ENCODE peak calls at places on chromosomes 2 and 18, in six cellular contexts. One of them, this sample, is unnamed. For H3K27me3, the result is how much of the 10 kb centered on the place peaks cover.

GRCh38 chr18:69495841-69496533 is 95.3 kb downstream of the DOK6 start:
- DNase-seq in transverse colon: no peak
- DNase-seq in CD8-positive, alpha-beta T cell: no peak
- DNase-seq in testis: no peak
- DNase-seq in fibroblast of lung: no peak
- DNase-seq in Caco-2: no peak
- DNase-seq in this sample: no peak

GRCh38 chr2:122031544-122032263 is 276.3 kb downstream of the TSN start:
- DNase-seq in transverse colon: no peak
- DNase-seq in CD8-positive, alpha-beta T cell: no peak
- DNase-seq in testis: peak
- DNase-seq in fibroblast of lung: peak
- DNase-seq in Caco-2: no peak
- DNase-seq in this sample: no peak

GRCh38 chr2:24365051-24365450 is 4.7 kb upstream of the ITSN2 start:
- DNase-seq in transverse colon: peak
- DNase-seq in CD8-positive, alpha-beta T cell: no peak
- DNase-seq in testis: peak
- DNase-seq in fibroblast of lung: no peak
- DNase-seq in Caco-2: no peak
- DNase-seq in this sample: no peak

GRCh38 chr2:71066856-71067255 is 1.6 kb upstream of the NAGK start:
- DNase-seq in transverse colon: no peak
- DNase-seq in CD8-positive, alpha-beta T cell: no peak
- DNase-seq in testis: no peak
- DNase-seq in fibroblast of lung: no peak
- DNase-seq in Caco-2: no peak
- DNase-seq in this sample: no peak

GRCh38 chr2:164697688-164698290 is 76.5 kb upstream of the GRB14 start:
- DNase-seq in transverse colon: no peak
- DNase-seq in CD8-positive, alpha-beta T cell: no peak
- DNase-seq in testis: no peak
- DNase-seq in fibroblast of lung: peak
- DNase-seq in Caco-2: peak
- DNase-seq in this sample: no peak

GRCh38 chr2:159595410-159596046 is 20.8 kb downstream of the BAZ2B start:
- DNase-seq in transverse colon: no peak
- DNase-seq in CD8-positive, alpha-beta T cell: no peak
- DNase-seq in testis: no peak
- DNase-seq in fibroblast of lung: no peak
- DNase-seq in Caco-2: no peak
- DNase-seq in this sample: no peak

GRCh38 chr2:145984541-145984940 is 1464.6 kb upstream of the ZEB2 start:
- DNase-seq in transverse colon: no peak
- DNase-seq in CD8-positive, alpha-beta T cell: no peak
- DNase-seq in testis: no peak
- DNase-seq in fibroblast of lung: peak
- DNase-seq in Caco-2: no peak
- DNase-seq in this sample: no peak

GRCh38 chr2:176164803-176165597 is 7.9 kb downstream of the HOXD3 start:
- DNase-seq in transverse colon: no peak
- DNase-seq in CD8-positive, alpha-beta T cell: no peak
- DNase-seq in testis: no peak
- DNase-seq in fibroblast of lung: no peak
- DNase-seq in Caco-2: no peak
- DNase-seq in this sample: no peak

GRCh38 chr2:217356795-217357194 is 496.9 kb upstream of the TNP1 start:
- DNase-seq in transverse colon: no peak
- DNase-seq in CD8-positive, alpha-beta T cell: no peak
- DNase-seq in testis: peak
- DNase-seq in fibroblast of lung: no peak
- DNase-seq in Caco-2: no peak
- DNase-seq in this sample: no peak

GRCh38 chr2:73085691-73086090 is 14.2 kb upstream of the SFXN5 start:
- DNase-seq in transverse colon: peak
- DNase-seq in CD8-positive, alpha-beta T cell: peak
- DNase-seq in testis: peak
- DNase-seq in fibroblast of lung: peak
- DNase-seq in Caco-2: peak
- DNase-seq in this sample: peak

GRCh38 chr2:25333981-25334380 is 7.7 kb downstream of the DNMT3A start:
- DNase-seq in transverse colon: no peak
- DNase-seq in CD8-positive, alpha-beta T cell: no peak
- DNase-seq in testis: no peak
- DNase-seq in fibroblast of lung: no peak
- DNase-seq in Caco-2: no peak
- DNase-seq in this sample: peak

GRCh38 chr2:191150121-191150450 is 708 bp downstream of the STAT4 start:
- DNase-seq in transverse colon: no peak
- DNase-seq in CD8-positive, alpha-beta T cell: no peak
- DNase-seq in testis: no peak
- DNase-seq in fibroblast of lung: no peak
- DNase-seq in Caco-2: no peak
- DNase-seq in this sample: no peak

GRCh38 chr2:22124003-22124402 is 1000.2 kb downstream of the TDRD15 start:
- DNase-seq in transverse colon: no peak
- DNase-seq in CD8-positive, alpha-beta T cell: no peak
- DNase-seq in testis: no peak
- DNase-seq in fibroblast of lung: peak
- DNase-seq in Caco-2: peak
- DNase-seq in this sample: no peak

GRCh38 chr2:43129254-43129653 is 97.2 kb downstream of the ZFP36L2 start:
- DNase-seq in transverse colon: no peak
- DNase-seq in CD8-positive, alpha-beta T cell: no peak
- DNase-seq in testis: no peak
- DNase-seq in fibroblast of lung: no peak
- DNase-seq in Caco-2: no peak
- DNase-seq in this sample: no peak

GRCh38 chr2:126886201-126886905 is 12.3 kb upstream of the TEX51 start:
- DNase-seq in transverse colon: peak
- DNase-seq in CD8-positive, alpha-beta T cell: no peak
- DNase-seq in testis: peak
- DNase-seq in fibroblast of lung: peak
- DNase-seq in Caco-2: no peak
- DNase-seq in this sample: no peak

GRCh38 chr2:189528617-189529016 is 52.0 kb downstream of the SLC40A1 start:
- DNase-seq in transverse colon: no peak
- DNase-seq in CD8-positive, alpha-beta T cell: no peak
- DNase-seq in testis: no peak
- DNase-seq in fibroblast of lung: no peak
- DNase-seq in Caco-2: no peak
- DNase-seq in this sample: no peak

GRCh38 chr2:238280083-238280816 is 8.2 kb downstream of the PER2 start:
- DNase-seq in transverse colon: peak
- DNase-seq in CD8-positive, alpha-beta T cell: no peak
- DNase-seq in testis: no peak
- DNase-seq in fibroblast of lung: no peak
- DNase-seq in Caco-2: no peak
- DNase-seq in this sample: no peak

GRCh38 chr2:239355139-239355538 is 45.7 kb downstream of the HDAC4 start:
- DNase-seq in transverse colon: no peak
- DNase-seq in CD8-positive, alpha-beta T cell: no peak
- DNase-seq in testis: no peak
- DNase-seq in fibroblast of lung: no peak
- DNase-seq in Caco-2: no peak
- DNase-seq in this sample: no peak

GRCh38 chr2:3669656-3670055 is 11.7 kb downstream of the ALLC start:
- DNase-seq in transverse colon: no peak
- DNase-seq in CD8-positive, alpha-beta T cell: no peak
- DNase-seq in testis: no peak
- DNase-seq in fibroblast of lung: no peak
- DNase-seq in Caco-2: no peak
- DNase-seq in this sample: no peak

GRCh38 chr2:177211602-177212105 is 940 bp upstream of the HNRNPA3 start:
- DNase-seq in transverse colon: no peak
- DNase-seq in CD8-positive, alpha-beta T cell: no peak
- DNase-seq in testis: no peak
- DNase-seq in fibroblast of lung: peak
- DNase-seq in Caco-2: no peak
- DNase-seq in this sample: no peak

GRCh38 chr2:42089340-42089925 is 41.6 kb downstream of the PKDCC start:
- DNase-seq in transverse colon: peak
- DNase-seq in CD8-positive, alpha-beta T cell: no peak
- DNase-seq in testis: peak
- DNase-seq in fibroblast of lung: peak
- DNase-seq in Caco-2: peak
- DNase-seq in this sample: no peak

GRCh38 chr2:42141687-42142475 is 27.3 kb upstream of the EML4 start:
- DNase-seq in transverse colon: peak
- DNase-seq in CD8-positive, alpha-beta T cell: no peak
- DNase-seq in testis: peak
- DNase-seq in fibroblast of lung: peak
- DNase-seq in Caco-2: peak
- DNase-seq in this sample: no peak

GRCh38 chr2:101150306-101151140 is 659 bp downstream of the TBC1D8 start:
- DNase-seq in transverse colon: peak
- DNase-seq in CD8-positive, alpha-beta T cell: no peak
- DNase-seq in testis: peak
- DNase-seq in fibroblast of lung: no peak
- DNase-seq in Caco-2: peak
- DNase-seq in this sample: peak

GRCh38 chr18:57447154-57447621 is 12.0 kb downstream of the ONECUT2 start:
- DNase-seq in transverse colon: no peak
- DNase-seq in CD8-positive, alpha-beta T cell: no peak
- DNase-seq in testis: peak
- DNase-seq in fibroblast of lung: peak
- DNase-seq in Caco-2: peak
- DNase-seq in this sample: no peak

GRCh38 chr2:14632133-14632936 is at the start of gene LRATD1:
- DNase-seq in transverse colon: peak
- DNase-seq in CD8-positive, alpha-beta T cell: no peak
- DNase-seq in testis: peak
- DNase-seq in fibroblast of lung: peak
- DNase-seq in Caco-2: peak
- DNase-seq in this sample: no peak

GRCh38 chr18:42545825-42546224 is 569.7 kb downstream of the RIT2 start:
- DNase-seq in transverse colon: no peak
- DNase-seq in CD8-positive, alpha-beta T cell: no peak
- DNase-seq in testis: no peak
- DNase-seq in fibroblast of lung: peak
- DNase-seq in Caco-2: no peak
- DNase-seq in this sample: no peak

DNA sequence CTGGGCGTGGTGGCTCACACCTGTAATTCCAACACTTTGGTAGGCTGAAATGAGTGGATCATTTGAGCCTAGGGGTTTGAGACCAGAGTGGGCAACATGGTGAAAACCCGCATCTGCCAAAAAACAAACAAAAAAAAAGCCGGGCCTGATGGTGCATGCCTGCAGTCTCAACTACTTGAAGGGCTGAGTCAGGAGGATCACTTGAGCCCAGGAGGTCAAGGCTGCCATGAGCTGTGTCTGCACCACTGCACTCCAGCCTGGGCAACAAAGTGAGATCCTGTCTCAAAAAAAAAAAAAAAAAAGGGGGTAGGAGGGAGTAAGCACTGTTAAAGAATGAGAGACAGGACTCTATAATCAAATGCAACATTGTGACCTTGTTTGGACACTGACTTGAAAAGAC is 54.6 kb downstream of the HDLBP start:
- DNase-seq in transverse colon: no peak
- DNase-seq in CD8-positive, alpha-beta T cell: no peak
- DNase-seq in testis: no peak
- DNase-seq in fibroblast of lung: no peak
- DNase-seq in Caco-2: no peak
- DNase-seq in this sample: no peak
- H3K27me3 ChIP-seq in transverse colon: under half
- H3K27me3 ChIP-seq in CD8-positive, alpha-beta T cell: under half
- H3K27me3 ChIP-seq in testis: under half
- H3K27me3 ChIP-seq in fibroblast of lung: under half
- H3K27me3 ChIP-seq in Caco-2: under half
- H3K27me3 ChIP-seq in this sample: under half

DNA sequence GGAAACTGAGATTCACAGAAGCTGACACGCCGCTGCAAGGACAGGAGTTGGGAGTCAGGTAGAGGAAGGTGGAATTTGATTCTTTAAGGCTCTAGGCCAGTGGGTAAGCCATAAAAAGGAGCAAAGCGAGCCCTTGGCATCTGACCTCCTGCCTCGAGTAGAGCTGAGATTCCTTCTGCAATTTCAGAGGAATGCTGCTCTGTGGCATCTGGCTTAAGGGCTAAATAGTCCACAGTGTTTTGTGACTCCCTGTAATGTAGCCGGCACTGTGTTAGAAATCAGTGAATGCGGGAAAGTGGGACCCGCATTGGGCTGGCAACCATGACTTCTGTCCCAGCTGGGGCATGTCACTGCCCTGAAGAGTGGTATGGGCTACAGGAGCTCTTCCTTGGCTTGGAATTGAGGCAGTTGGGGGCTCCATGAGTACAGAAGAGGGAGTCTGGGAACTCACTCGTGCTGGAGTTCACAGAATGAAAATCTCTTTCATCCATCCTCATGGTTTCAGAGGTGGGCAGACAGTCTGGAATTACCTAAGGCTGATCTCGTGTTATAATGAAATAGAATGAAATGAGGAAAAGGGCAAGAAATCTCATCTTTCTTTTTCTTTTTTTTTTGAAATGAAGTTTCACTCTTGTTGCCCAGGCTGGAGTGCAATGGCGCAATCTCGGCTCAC is 12.7 kb upstream of the MYCN start:
- DNase-seq in transverse colon: no peak
- DNase-seq in CD8-positive, alpha-beta T cell: no peak
- DNase-seq in testis: no peak
- DNase-seq in fibroblast of lung: no peak
- DNase-seq in Caco-2: no peak
- DNase-seq in this sample: no peak
- H3K27me3 ChIP-seq in transverse colon: under half
- H3K27me3 ChIP-seq in CD8-positive, alpha-beta T cell: under half
- H3K27me3 ChIP-seq in testis: under half
- H3K27me3 ChIP-seq in fibroblast of lung: under half
- H3K27me3 ChIP-seq in Caco-2: under half
- H3K27me3 ChIP-seq in this sample: under half

GRCh38 chr18:10401930-10402329 is 52.5 kb upstream of the APCDD1 start:
- DNase-seq in transverse colon: no peak
- DNase-seq in CD8-positive, alpha-beta T cell: no peak
- DNase-seq in testis: no peak
- DNase-seq in fibroblast of lung: no peak
- DNase-seq in Caco-2: no peak
- DNase-seq in this sample: no peak
- H3K27me3 ChIP-seq in transverse colon: under half
- H3K27me3 ChIP-seq in CD8-positive, alpha-beta T cell: under half
- H3K27me3 ChIP-seq in testis: under half
- H3K27me3 ChIP-seq in fibroblast of lung: under half
- H3K27me3 ChIP-seq in Caco-2: under half
- H3K27me3 ChIP-seq in this sample: under half

DNA sequence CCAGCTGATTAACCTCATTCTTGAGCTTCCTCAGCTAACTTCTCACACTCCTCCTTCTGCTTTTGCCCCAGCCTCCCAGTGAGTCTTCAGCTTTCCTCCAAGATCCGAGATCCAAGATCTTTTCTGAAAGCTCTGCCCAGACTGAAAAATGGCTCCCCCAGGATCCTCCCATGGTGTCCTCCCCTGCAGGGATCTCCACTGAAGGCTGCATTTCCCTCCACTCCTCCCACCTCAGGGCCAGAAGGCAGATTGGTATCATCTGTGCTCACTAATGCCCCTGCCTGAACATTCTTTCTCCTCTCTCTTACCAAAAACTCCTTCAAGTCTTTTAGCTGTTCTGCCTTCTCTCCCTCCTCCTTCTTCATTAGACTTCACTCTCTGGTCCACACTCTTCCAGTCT is 6.1 kb upstream of the FOXI3 start:
- DNase-seq in transverse colon: no peak
- DNase-seq in CD8-positive, alpha-beta T cell: no peak
- DNase-seq in testis: no peak
- DNase-seq in fibroblast of lung: no peak
- DNase-seq in Caco-2: no peak
- DNase-seq in this sample: no peak
- H3K27me3 ChIP-seq in transverse colon: half or more
- H3K27me3 ChIP-seq in CD8-positive, alpha-beta T cell: under half
- H3K27me3 ChIP-seq in testis: under half
- H3K27me3 ChIP-seq in fibroblast of lung: under half
- H3K27me3 ChIP-seq in Caco-2: under half
- H3K27me3 ChIP-seq in this sample: under half

GRCh38 chr2:20657522-20658235 is 6.8 kb upstream of the HS1BP3 start:
- DNase-seq in transverse colon: no peak
- DNase-seq in CD8-positive, alpha-beta T cell: no peak
- DNase-seq in testis: no peak
- DNase-seq in fibroblast of lung: no peak
- DNase-seq in Caco-2: no peak
- DNase-seq in this sample: no peak
- H3K27me3 ChIP-seq in transverse colon: under half
- H3K27me3 ChIP-seq in CD8-positive, alpha-beta T cell: under half
- H3K27me3 ChIP-seq in testis: under half
- H3K27me3 ChIP-seq in fibroblast of lung: under half
- H3K27me3 ChIP-seq in Caco-2: under half
- H3K27me3 ChIP-seq in this sample: under half

This sample was measured in CD8-positive, alpha-beta memory T cell.